ENCODE peak calls at places on chromosome 1, in seven cellular contexts. J, A, F, O, R, M and Q are unnamed samples.

GRCh38 chr1:162062542-162063015 is 6.9 kb upstream of the NOS1AP start:
- DNase-seq in J (no peak), A (no peak), F (no peak), O (no peak), R (no peak), M (no peak), Q (no peak)

GRCh38 chr1:6445062-6445763 is 20.6 kb downstream of the ESPN start:
- DNase-seq in J (no peak), A (no peak), F (no peak), O (no peak), R (peak), M (peak), Q (peak)

GRCh38 chr1:166282391-166283137 is 115.8 kb upstream of the FAM78B start:
- DNase-seq in J (no peak), A (no peak), F (no peak), O (no peak), R (no peak), M (no peak), Q (no peak)

GRCh38 chr1:208158640-208159541 is 85.3 kb downstream of the PLXNA2 start:
- DNase-seq in J (no peak), A (no peak), F (no peak), O (no peak), R (no peak), M (peak), Q (no peak)

GRCh38 chr1:93701619-93702018 is 20.0 kb upstream of the BCAR3 start:
- DNase-seq in J (no peak), A (peak), F (peak), O (no peak), R (peak), M (peak), Q (peak)

GRCh38 chr1:99872063-99872462 is 21.9 kb downstream of the AGL start:
- DNase-seq in J (no peak), A (no peak), F (no peak), O (no peak), R (no peak), M (no peak), Q (no peak)

GRCh38 chr1:163093169-163093568 is 24.0 kb downstream of the RGS4 start:
- DNase-seq in J (no peak), A (no peak), F (no peak), O (no peak), R (no peak), M (no peak), Q (no peak)

GRCh38 chr1:71156633-71157032 is 75.8 kb upstream of the ZRANB2 start:
- DNase-seq in J (no peak), A (no peak), F (no peak), O (no peak), R (no peak), M (peak), Q (no peak)

GRCh38 chr1:115781343-115781742 is 12.8 kb upstream of the CASQ2 start:
- DNase-seq in J (no peak), A (no peak), F (no peak), O (no peak), R (peak), M (no peak), Q (no peak)

GRCh38 chr1:99645199-99645598 is 714 bp upstream of the PALMD start:
- DNase-seq in J (peak), A (no peak), F (peak), O (no peak), R (peak), M (peak), Q (peak)

GRCh38 chr1:12469990-12470389 is 148.0 kb downstream of the DHRS3 start:
- DNase-seq in J (no peak), A (no peak), F (no peak), O (no peak), R (no peak), M (no peak), Q (no peak)

GRCh38 chr1:193181985-193182384 is 4.4 kb downstream of the B3GALT2 start:
- DNase-seq in J (no peak), A (no peak), F (no peak), O (no peak), R (peak), M (no peak), Q (no peak)

GRCh38 chr1:43796111-43796581 is 88.8 kb downstream of the ST3GAL3 start:
- DNase-seq in J (no peak), A (no peak), F (no peak), O (no peak), R (peak), M (no peak), Q (no peak)

GRCh38 chr1:20184997-20185833 is 681 bp upstream of the UBXN10 start:
- DNase-seq in J (no peak), A (no peak), F (no peak), O (no peak), R (no peak), M (peak), Q (no peak)

GRCh38 chr1:58361134-58361533 is 185.4 kb downstream of the OMA1 start:
- DNase-seq in J (no peak), A (no peak), F (no peak), O (no peak), R (no peak), M (no peak), Q (no peak)

GRCh38 chr1:235056937-235057336 is 71.7 kb downstream of the TOMM20 start:
- DNase-seq in J (no peak), A (no peak), F (peak), O (no peak), R (peak), M (peak), Q (peak)

GRCh38 chr1:1969953-1970716 is 33.5 kb downstream of the CFAP74 start:
- DNase-seq in J (no peak), A (no peak), F (no peak), O (no peak), R (no peak), M (no peak), Q (no peak)

GRCh38 chr1:75725861-75726361 is 1.4 kb downstream of the ACADM start:
- DNase-seq in J (no peak), A (no peak), F (no peak), O (no peak), R (no peak), M (no peak), Q (no peak)

GRCh38 chr1:162070825-162071224 is 1.3 kb downstream of the NOS1AP start:
- DNase-seq in J (no peak), A (no peak), F (no peak), O (no peak), R (no peak), M (peak), Q (no peak)

GRCh38 chr1:162055062-162055461 is 14.4 kb upstream of the NOS1AP start:
- DNase-seq in J (no peak), A (peak), F (peak), O (no peak), R (peak), M (peak), Q (peak)

GRCh38 chr1:3924871-3925655 is 25.0 kb upstream of the C1orf174 start:
- DNase-seq in J (no peak), A (no peak), F (peak), O (peak), R (peak), M (peak), Q (no peak)

GRCh38 chr1:91798741-91799140 is 87.2 kb downstream of the TGFBR3 start:
- DNase-seq in J (no peak), A (no peak), F (no peak), O (no peak), R (no peak), M (no peak), Q (no peak)

GRCh38 chr1:248813546-248813945 is 12.2 kb downstream of the SH3BP5L start:
- DNase-seq in J (no peak), A (no peak), F (no peak), O (no peak), R (no peak), M (no peak), Q (no peak)

GRCh38 chr1:9249534-9250335 is 15.2 kb downstream of the H6PD start:
- DNase-seq in J (peak), A (no peak), F (peak), O (no peak), R (peak), M (peak), Q (no peak)

GRCh38 chr1:190494451-190494850 is 16.8 kb upstream of the BRINP3 start:
- DNase-seq in J (no peak), A (no peak), F (no peak), O (no peak), R (no peak), M (no peak), Q (no peak)

GRCh38 chr1:62744594-62745577 is 39.0 kb upstream of the ATG4C start:
- DNase-seq in J (no peak), A (no peak), F (no peak), O (no peak), R (no peak), M (no peak), Q (no peak)

GRCh38 chr1:167748901-167749300 is 27.1 kb downstream of the MPZL1 start:
- DNase-seq in J (no peak), A (no peak), F (no peak), O (no peak), R (peak), M (no peak), Q (no peak)

GRCh38 chr1:203158967-203159665 is 16.5 kb downstream of the MYBPH start:
- DNase-seq in J (no peak), A (no peak), F (no peak), O (no peak), R (no peak), M (no peak), Q (no peak)